ENCODE peak calls at places on chromosomes 5 and 9, in ten cellular contexts. D is WTC11, Q is AG09309, U is GM12865, L is GM06990, M is Calu3, B is AG10803, Y is neural crest cell, W is osteoblast, X is cardiac muscle cell. H is an unnamed sample.

GRCh38 chr9:130667117-130667430 is 2.7 kb downstream of the PRDM12 start:
- DNase-seq in L (no peak), Q (no peak), W (peak; percentile 84), Y (no peak), M (no peak), U (no peak), B (no peak), D (no peak), X (no peak), H (no peak)

GRCh38 chr9:33913541-33913940 is 96.6 kb downstream of the UBE2R2 start:
- DNase-seq in L (no peak), D (no peak), X (no peak), B (no peak), U (no peak), W (no peak), Q (no peak), Y (no peak), M (no peak), H (no peak)

GRCh38 chr5:56088967-56089829 is 94.4 kb upstream of the IL6ST start:
- DNase-seq in X (no peak), D (no peak), M (no peak), W (peak; percentile 91), B (peak; percentile 87), L (no peak), U (peak; percentile 83), Q (no peak), Y (no peak), H (peak; percentile 70)

GRCh38 chr9:21576331-21577189 is 94.4 kb upstream of the IFNE start:
- DNase-seq in Q (peak; percentile 88), L (no peak), Y (no peak), U (peak; percentile 56), X (no peak), D (no peak), B (peak; percentile 96), M (peak; percentile 36), W (peak; percentile 78), H (no peak)

GRCh38 chr9:38621434-38622082 is 1.2 kb upstream of the ANKRD18A start:
- DNase-seq in U (no peak), L (peak; percentile 29), Y (peak; percentile 8), Q (no peak), B (no peak), X (peak; percentile 65), M (peak; percentile 25), W (peak; percentile 36), D (peak; percentile 45), H (no peak)

GRCh38 chr5:2856206-2856605 is 104.7 kb upstream of the IRX2 start:
- DNase-seq in Q (no peak), L (no peak), W (no peak), Y (no peak), D (no peak), U (no peak), M (no peak), X (no peak), B (no peak), H (no peak)

GRCh38 chr5:140151719-140152609 is 23.0 kb upstream of the CYSTM1 start:
- DNase-seq in X (no peak), W (no peak), M (no peak), L (no peak), B (no peak), D (no peak), Q (no peak), Y (no peak), U (no peak), H (no peak)

GRCh38 chr5:149268928-149269557 is 2.6 kb upstream of the AFAP1L1 start:
- DNase-seq in X (peak; percentile 71), M (peak; percentile 18), B (peak; percentile 60), Y (no peak), U (peak; percentile 41), Q (no peak), D (no peak), L (no peak), W (peak; percentile 76), H (peak; percentile 71)

GRCh38 chr5:56814361-56814962 is 887 bp upstream of the MAP3K1 start:
- DNase-seq in B (no peak), L (peak; percentile 48), D (peak; percentile 62), X (peak; percentile 33), Y (no peak), W (peak; percentile 87), M (peak; percentile 44), U (no peak), Q (no peak), H (peak; percentile 20)

GRCh38 chr5:152608514-152608913 is 203.4 kb upstream of the NMUR2 start:
- DNase-seq in L (no peak), Q (no peak), X (no peak), U (no peak), M (no peak), D (no peak), W (no peak), Y (no peak), B (no peak), H (no peak)

GRCh38 chr5:10539685-10539998 is 24.2 kb upstream of the ANKRD33B start:
- DNase-seq in Q (no peak), D (no peak), X (no peak), B (peak; percentile 90), L (no peak), U (no peak), Y (no peak), W (peak; percentile 73), M (no peak), H (no peak)

GRCh38 chr9:76366275-76366674 is 28.0 kb downstream of the RFK start:
- DNase-seq in B (no peak), Q (no peak), X (no peak), L (no peak), Y (no peak), U (no peak), M (no peak), W (no peak), D (no peak), H (no peak)

GRCh38 chr9:3251309-3251708 is 274.5 kb downstream of the RFX3 start:
- DNase-seq in D (no peak), U (no peak), M (no peak), W (no peak), Y (no peak), B (no peak), Q (no peak), L (no peak), X (no peak), H (no peak)

GRCh38 chr9:94175669-94176068 is 83.4 kb upstream of the ZNF169 start:
- DNase-seq in B (no peak), Q (no peak), L (no peak), D (no peak), X (no peak), U (no peak), Y (no peak), M (no peak), W (no peak), H (no peak)

GRCh38 chr5:6082685-6083084 is 295.7 kb downstream of the MED10 start:
- DNase-seq in Q (no peak), B (no peak), W (no peak), M (no peak), D (no peak), L (no peak), X (no peak), U (no peak), Y (no peak), H (no peak)

GRCh38 chr5:6078881-6079280 is 299.5 kb downstream of the MED10 start:
- DNase-seq in Y (no peak), M (no peak), W (no peak), L (no peak), X (no peak), U (no peak), B (no peak), D (no peak), Q (no peak), H (no peak)

GRCh38 chr5:6080930-6081726 is 297.2 kb downstream of the MED10 start:
- DNase-seq in Y (no peak), D (no peak), M (no peak), Q (no peak), L (no peak), U (no peak), X (no peak), W (no peak), B (no peak), H (no peak)

GRCh38 chr5:6081727-6082210 is 296.6 kb downstream of the MED10 start:
- DNase-seq in W (no peak), L (no peak), Y (no peak), B (no peak), M (no peak), X (no peak), D (no peak), U (no peak), Q (no peak), H (no peak)

DNA sequence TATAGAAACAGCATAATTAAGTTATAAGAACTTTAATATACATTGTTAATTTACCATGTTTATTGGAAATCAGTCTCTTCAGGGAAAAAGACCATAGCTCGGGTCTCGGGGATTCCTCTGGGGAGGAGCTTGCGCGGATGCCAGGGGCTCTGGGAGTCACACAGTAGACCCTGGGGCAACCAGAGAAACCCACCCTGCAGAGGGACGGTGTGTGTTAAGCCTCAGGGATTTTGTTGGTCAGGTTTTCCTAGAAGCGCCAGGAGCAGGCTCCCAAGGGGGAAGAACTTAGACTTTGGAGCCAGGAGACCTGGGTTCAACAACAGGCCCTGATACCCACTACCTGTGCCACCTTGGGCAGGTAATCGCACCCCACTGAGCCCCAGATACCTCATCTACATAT is 297.9 kb downstream of the MED10 start:
- DNase-seq in X (no peak), M (no peak), W (no peak), L (no peak), B (no peak), D (no peak), Q (no peak), Y (no peak), U (no peak), H (no peak)
- TF ChIP-seq CTCF in X (no peak), M (no peak), W (no peak), L (no peak), B (no peak), D (no peak), Q (no peak), Y (no peak), U (no peak), H (no peak)

GRCh38 chr5:81638471-81638870 is 112.4 kb downstream of the SSBP2 start:
- DNase-seq in Q (no peak), W (peak; percentile 37), L (no peak), D (no peak), Y (no peak), M (no peak), B (peak; percentile 51), X (no peak), U (no peak), H (no peak)
- TF ChIP-seq CTCF in Q (no peak), W (no peak), L (no peak), D (no peak), Y (no peak), M (no peak), B (no peak), X (no peak), U (no peak), H (no peak)

DNA sequence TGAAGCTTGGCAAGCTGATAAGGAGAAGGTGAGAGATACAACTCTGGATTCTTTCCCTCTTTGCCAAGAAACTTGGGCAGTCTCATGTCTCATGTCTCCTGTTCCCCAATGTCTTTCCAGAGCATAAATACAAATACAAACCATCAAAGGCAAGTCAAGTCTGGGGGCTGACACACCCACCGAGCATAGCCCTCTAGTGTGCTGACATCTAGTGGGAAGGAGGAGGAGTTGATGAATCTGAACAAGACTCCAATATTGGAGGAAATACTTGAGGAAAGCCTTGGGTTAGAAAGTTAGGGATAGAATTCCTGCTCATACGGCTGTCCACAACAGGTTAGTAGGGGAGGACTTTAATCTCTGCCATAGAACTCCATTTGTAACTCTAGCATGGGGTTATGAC is 8.6 kb downstream of the MLANA start:
- DNase-seq in Q (no peak), M (no peak), Y (no peak), U (no peak), W (no peak), D (no peak), L (no peak), B (no peak), X (no peak), H (no peak)
- TF ChIP-seq CTCF in Q (no peak), M (no peak), Y (no peak), U (no peak), W (peak; percentile 11), D (no peak), L (no peak), B (peak; percentile 3), X (peak; percentile 18), H (peak; percentile 15)

GRCh38 chr9:113508111-113508749 is 44.7 kb downstream of the RGS3 start:
- DNase-seq in L (no peak), U (no peak), Q (no peak), W (no peak), Y (no peak), M (peak; percentile 31), B (no peak), X (no peak), D (peak; percentile 70), H (no peak)
- TF ChIP-seq CTCF in L (peak; percentile 38), U (no peak), Q (peak; percentile 7), W (no peak), Y (peak; percentile 19), M (no peak), B (no peak), X (no peak), D (peak; percentile 23), H (peak; percentile 6)